ENCODE peak calls at places on chromosomes 1 and 21, in ten cellular contexts. U is pons; H is T-cell; V is stimulated activated CD8-positive, alpha-beta memory T cell treated with anti-CD3 and anti-CD28 coated beads, Interleukin-15, amount 100 ng/mL, for 4 hours; P is astrocyte; L is stomach; R is stimulated activated CD4-positive, alpha-beta T cell treated with anti-CD3 and anti-CD28 coated beads, Interleukin-12 subunit alpha, Interleukin-12 subunit beta, amount 100 ng/mL, for 48 hours; K is ACHN; J is iPS-NIHi11; A is NCI-H510A. O is an unnamed sample.

GRCh38 chr1:19563336-19564097 is 78.2 kb upstream of the CAPZB start:
- DNase-seq in U (no peak), H (no peak), V (no peak), P (peak), L (peak), R (no peak), K (no peak), J (no peak), A (no peak), O (no peak)

GRCh38 chr21:37562920-37563640 is 196.5 kb downstream of the DYRK1A start:
- DNase-seq in U (no peak), H (peak), V (no peak), P (no peak), L (no peak), R (no peak), K (no peak), J (no peak), A (no peak), O (peak)

GRCh38 chr1:113036639-113037321 is 36.2 kb upstream of the LRIG2 start:
- DNase-seq in U (no peak), H (no peak), V (no peak), P (peak), L (no peak), R (no peak), K (no peak), J (no peak), A (no peak), O (no peak)

GRCh38 chr1:224656342-224656741 is 40.2 kb downstream of the CNIH3 start:
- DNase-seq in U (no peak), H (no peak), V (no peak), P (no peak), L (no peak), R (no peak), K (no peak), J (no peak), A (no peak), O (no peak)

GRCh38 chr1:103275725-103276124 is 167.4 kb upstream of the COL11A1 start:
- DNase-seq in U (no peak), H (no peak), V (no peak), P (no peak), L (no peak), R (no peak), K (no peak), J (no peak), A (no peak), O (no peak)

GRCh38 chr1:19203440-19203839 is 6.6 kb downstream of the UBR4 start:
- DNase-seq in U (peak), H (no peak), V (no peak), P (peak), L (peak), R (no peak), K (peak), J (no peak), A (no peak), O (no peak)

GRCh38 chr1:205257735-205258134 is 30.0 kb downstream of the TMCC2 start:
- DNase-seq in U (peak), H (no peak), V (no peak), P (no peak), L (no peak), R (no peak), K (no peak), J (no peak), A (no peak), O (no peak)

GRCh38 chr1:52676249-52676903 is 21.8 kb downstream of the COA7 start:
- DNase-seq in U (peak), H (no peak), V (no peak), P (no peak), L (peak), R (no peak), K (no peak), J (no peak), A (no peak), O (no peak)

GRCh38 chr1:53376742-53377437 is 49.0 kb upstream of the LRP8 start:
- DNase-seq in U (no peak), H (peak), V (no peak), P (no peak), L (peak), R (no peak), K (no peak), J (no peak), A (peak), O (peak)

GRCh38 chr1:100313382-100313781 is 38.9 kb upstream of the CDC14A start:
- DNase-seq in U (no peak), H (no peak), V (no peak), P (no peak), L (no peak), R (no peak), K (no peak), J (no peak), A (no peak), O (no peak)

GRCh38 chr21:17295997-17296396 is 216.8 kb upstream of the CXADR start:
- DNase-seq in U (no peak), H (no peak), V (no peak), P (no peak), L (no peak), R (no peak), K (no peak), J (no peak), A (no peak), O (no peak)